ENCODE peak calls at places on chromosomes 1 and 21, in six cellular contexts. B is AG09309, N is stomach, D is ovary, U is endothelial cell, P is left lung. A is an unnamed sample.

GRCh38 chr1:37474697-37475379 is 458 bp downstream of the ZC3H12A start:
- DNase-seq in B (no peak), N (peak; percentile 35), D (peak; percentile 74), U (no peak), P (peak; percentile 83), A (peak; percentile 42)

GRCh38 chr1:14476170-14476955 is 122.1 kb upstream of the KAZN start:
- DNase-seq in B (no peak), N (no peak), D (no peak), U (no peak), P (no peak), A (no peak)

GRCh38 chr1:111127923-111128643 is 11.8 kb downstream of the DRAM2 start:
- DNase-seq in B (no peak), N (no peak), D (no peak), U (no peak), P (no peak), A (no peak)

GRCh38 chr1:168811213-168811612 is 82.2 kb upstream of the DPT start:
- DNase-seq in B (no peak), N (no peak), D (no peak), U (no peak), P (no peak), A (no peak)

GRCh38 chr1:200288226-200288625 is 121.6 kb downstream of the ZNF281 start:
- DNase-seq in B (no peak), N (no peak), D (no peak), U (no peak), P (no peak), A (no peak)

GRCh38 chr1:9150582-9151290 is 21.8 kb upstream of the GPR157 start:
- DNase-seq in B (no peak), N (no peak), D (peak; percentile 50), U (no peak), P (no peak), A (no peak)

GRCh38 chr1:74731399-74732052 is 1.3 kb downstream of the CRYZ start:
- DNase-seq in B (no peak), N (peak; percentile 28), D (no peak), U (no peak), P (no peak), A (no peak)

GRCh38 chr1:7366955-7367665 is 404.0 kb upstream of the VAMP3 start:
- DNase-seq in B (no peak), N (no peak), D (no peak), U (no peak), P (no peak), A (no peak)

GRCh38 chr1:155062151-155062686 is 1.3 kb upstream of the EFNA4 start:
- DNase-seq in B (no peak), N (no peak), D (peak; percentile 59), U (peak; percentile 63), P (no peak), A (no peak)

GRCh38 chr1:172993640-172994039 is 57.1 kb downstream of the TNFSF18 start:
- DNase-seq in B (peak; percentile 74), N (no peak), D (no peak), U (no peak), P (no peak), A (no peak)

GRCh38 chr21:25952306-25952705 is 217.5 kb downstream of the GABPA start:
- DNase-seq in B (no peak), N (no peak), D (no peak), U (no peak), P (no peak), A (no peak)

GRCh38 chr1:27968692-27969091 is 8.9 kb downstream of the XKR8 start:
- DNase-seq in B (peak; percentile 87), N (no peak), D (no peak), U (no peak), P (no peak), A (no peak)

GRCh38 chr1:227889863-227890405 is 57.8 kb downstream of the WNT9A start:
- DNase-seq in B (no peak), N (peak; percentile 19), D (no peak), U (peak; percentile 3), P (peak; percentile 62), A (no peak)

GRCh38 chr1:204074274-204075115 is 1.6 kb downstream of the SOX13 start:
- DNase-seq in B (no peak), N (peak; percentile 58), D (peak; percentile 92), U (peak; percentile 60), P (peak; percentile 84), A (peak; percentile 24)

GRCh38 chr1:47876587-47876963 is 120.6 kb downstream of the TRABD2B start:
- DNase-seq in B (no peak), N (no peak), D (no peak), U (no peak), P (no peak), A (no peak)

GRCh38 chr1:175206687-175207086 is 14.1 kb upstream of the KIAA0040 start:
- DNase-seq in B (no peak), N (no peak), D (no peak), U (no peak), P (no peak), A (no peak)

DNA sequence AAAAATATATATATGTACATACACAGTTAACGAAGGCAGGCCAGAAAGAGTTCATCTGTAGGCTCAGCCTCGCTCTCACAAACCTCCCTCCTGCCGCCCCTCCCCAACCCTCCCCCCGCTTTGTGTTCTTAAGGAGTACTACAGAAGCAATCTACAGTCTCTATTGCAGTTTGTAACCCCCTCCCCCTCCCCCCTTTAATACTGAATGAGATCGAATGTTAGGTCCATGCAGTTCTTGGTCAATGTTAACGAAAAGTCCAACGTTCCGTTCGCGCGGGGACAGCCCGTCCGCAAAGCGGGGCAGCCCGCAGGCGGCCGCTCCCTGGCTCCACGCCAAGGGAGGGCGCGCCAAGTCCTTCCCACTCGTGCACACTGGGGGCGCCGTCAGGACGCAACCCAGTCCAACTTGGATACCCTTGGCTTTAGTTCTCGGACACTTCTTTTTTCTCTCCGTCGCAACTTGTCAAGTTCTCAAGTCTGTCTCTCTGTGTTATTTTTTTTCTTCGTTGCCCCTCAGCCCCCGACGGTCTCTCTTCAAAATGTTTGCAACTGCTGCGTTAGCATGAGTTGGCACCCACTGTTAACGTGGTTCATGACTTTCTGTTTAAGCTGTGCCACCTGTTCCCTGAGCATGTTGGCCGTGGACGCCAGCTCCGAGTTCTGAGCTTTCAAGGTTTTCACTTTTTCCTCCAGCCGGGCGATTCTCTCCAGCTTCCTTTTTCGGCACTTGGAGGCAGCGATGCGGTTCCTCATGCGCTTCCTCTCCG is 2.1 kb downstream of the JUN start:
- DNase-seq in B (no peak), N (peak; percentile 66), D (peak; percentile 91), U (peak; percentile 58), P (peak; percentile 86), A (peak; percentile 73)
- TF ChIP-seq CTCF in B (peak; percentile 43), N (no peak), D (peak; percentile 60), U (peak; percentile 35), P (no peak), A (peak; percentile 33)

GRCh38 chr1:109790735-109791494 is 27.2 kb upstream of the EPS8L3 start:
- DNase-seq in B (no peak), N (peak; percentile 43), D (peak; percentile 46), U (peak; percentile 66), P (peak; percentile 88), A (peak; percentile 74)

GRCh38 chr1:109791495-109792040 is 27.8 kb upstream of the EPS8L3 start:
- DNase-seq in B (no peak), N (peak; percentile 23), D (peak; percentile 38), U (no peak), P (no peak), A (no peak)

GRCh38 chr1:109793089-109793485 is 29.4 kb upstream of the EPS8L3 start:
- DNase-seq in B (no peak), N (peak; percentile 4), D (peak; percentile 24), U (no peak), P (no peak), A (no peak)

GRCh38 chr1:109793486-109794318 is 30.0 kb upstream of the EPS8L3 start:
- DNase-seq in B (peak; percentile 59), N (peak; percentile 30), D (peak; percentile 28), U (no peak), P (no peak), A (peak; percentile 45)

GRCh38 chr1:109792056-109792831 is 28.5 kb upstream of the EPS8L3 start:
- DNase-seq in B (peak; percentile 73), N (peak; percentile 64), D (peak; percentile 91), U (peak; percentile 53), P (no peak), A (no peak)
- TF ChIP-seq CTCF in B (peak; percentile 76), N (no peak), D (peak; percentile 31), U (no peak), P (no peak), A (no peak)

GRCh38 chr1:226204198-226204597 is 17.7 kb upstream of the ACBD3 start:
- DNase-seq in B (no peak), N (no peak), D (no peak), U (no peak), P (no peak), A (no peak)
- TF ChIP-seq CTCF in B (no peak), N (no peak), D (no peak), U (no peak), P (no peak), A (no peak)

GRCh38 chr1:157116735-157117103 is 17.1 kb upstream of the ETV3L start:
- DNase-seq in B (no peak), N (no peak), D (no peak), U (no peak), P (no peak), A (no peak)

GRCh38 chr1:157117527-157118057 is 18.0 kb upstream of the ETV3L start:
- DNase-seq in B (no peak), N (peak; percentile 15), D (no peak), U (no peak), P (no peak), A (no peak)

GRCh38 chr1:157115429-157115838 is 15.8 kb upstream of the ETV3L start:
- DNase-seq in B (no peak), N (no peak), D (no peak), U (no peak), P (no peak), A (no peak)

GRCh38 chr1:157114183-157115121 is 14.8 kb upstream of the ETV3L start:
- DNase-seq in B (no peak), N (no peak), D (peak; percentile 12), U (no peak), P (no peak), A (no peak)

GRCh38 chr1:157115851-157116734 is 16.5 kb upstream of the ETV3L start:
- DNase-seq in B (no peak), N (peak; percentile 19), D (no peak), U (no peak), P (no peak), A (no peak)
- TF ChIP-seq CTCF in B (no peak), N (no peak), D (no peak), U (no peak), P (no peak), A (no peak)

DNA sequence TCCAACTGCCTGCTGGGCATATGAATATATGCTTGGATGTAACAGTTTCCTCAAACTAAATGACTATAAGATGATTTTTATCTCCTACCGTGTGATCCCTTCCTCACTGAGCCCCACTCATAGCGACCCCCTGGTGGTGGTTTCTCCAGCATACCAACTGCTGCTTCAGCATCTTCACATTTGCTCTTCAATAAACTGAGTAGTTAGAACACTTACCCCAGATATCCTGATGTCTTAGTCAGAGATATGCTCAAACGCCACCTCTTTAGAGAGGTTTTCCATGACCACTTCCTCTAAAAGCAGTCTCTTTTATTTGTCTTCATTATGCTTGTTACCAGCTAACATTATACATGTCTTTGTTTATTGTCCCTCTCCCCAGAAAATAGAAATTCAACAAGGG is 10.2 kb upstream of the HNRNPR start:
- DNase-seq in B (no peak), N (no peak), D (no peak), U (no peak), P (no peak), A (no peak)
- TF ChIP-seq CTCF in B (no peak), N (no peak), D (no peak), U (no peak), P (no peak), A (no peak)